ENCODE peak calls at places on chromosomes 7 and 10, in seven cellular contexts. One of them, this sample, is unnamed.

GRCh38 chr10:73287441-73287840 is 35.0 kb upstream of the MRPS16 start:
- DNase-seq in neural progenitor cell: no peak
- DNase-seq in WERI-Rb-1: no peak
- DNase-seq in GM12891: no peak
- DNase-seq in GM18507: no peak
- DNase-seq in natural killer cell: no peak
- DNase-seq in MM.1S: no peak
- DNase-seq in this sample: no peak

GRCh38 chr7:80060218-80060806 is 74.3 kb upstream of the GNAI1 start:
- DNase-seq in neural progenitor cell: peak
- DNase-seq in WERI-Rb-1: no peak
- DNase-seq in GM12891: no peak
- DNase-seq in GM18507: no peak
- DNase-seq in natural killer cell: no peak
- DNase-seq in MM.1S: peak
- DNase-seq in this sample: no peak

GRCh38 chr7:2553831-2554581 is 1.3 kb downstream of the BRAT1 start:
- DNase-seq in neural progenitor cell: no peak
- DNase-seq in WERI-Rb-1: peak
- DNase-seq in GM12891: no peak
- DNase-seq in GM18507: no peak
- DNase-seq in natural killer cell: no peak
- DNase-seq in MM.1S: no peak
- DNase-seq in this sample: no peak

GRCh38 chr10:124742418-124743187 is 1.6 kb downstream of the FAM53B start:
- DNase-seq in neural progenitor cell: peak
- DNase-seq in WERI-Rb-1: no peak
- DNase-seq in GM12891: no peak
- DNase-seq in GM18507: no peak
- DNase-seq in natural killer cell: no peak
- DNase-seq in MM.1S: peak
- DNase-seq in this sample: peak

GRCh38 chr10:11578802-11579255 is 32.6 kb downstream of the USP6NL start:
- DNase-seq in neural progenitor cell: no peak
- DNase-seq in WERI-Rb-1: no peak
- DNase-seq in GM12891: no peak
- DNase-seq in GM18507: peak
- DNase-seq in natural killer cell: no peak
- DNase-seq in MM.1S: no peak
- DNase-seq in this sample: no peak

GRCh38 chr10:6279540-6280267 is 77.0 kb downstream of the PFKFB3 start:
- DNase-seq in neural progenitor cell: peak
- DNase-seq in WERI-Rb-1: no peak
- DNase-seq in GM12891: no peak
- DNase-seq in GM18507: no peak
- DNase-seq in natural killer cell: no peak
- DNase-seq in MM.1S: no peak
- DNase-seq in this sample: peak

GRCh38 chr7:42549866-42550485 is 313.0 kb upstream of the GLI3 start:
- DNase-seq in neural progenitor cell: no peak
- DNase-seq in WERI-Rb-1: no peak
- DNase-seq in GM12891: no peak
- DNase-seq in GM18507: no peak
- DNase-seq in natural killer cell: no peak
- DNase-seq in MM.1S: no peak
- DNase-seq in this sample: no peak

GRCh38 chr10:12797471-12798262 is 203.8 kb downstream of the CCDC3 start:
- DNase-seq in neural progenitor cell: no peak
- DNase-seq in WERI-Rb-1: no peak
- DNase-seq in GM12891: no peak
- DNase-seq in GM18507: no peak
- DNase-seq in natural killer cell: no peak
- DNase-seq in MM.1S: no peak
- DNase-seq in this sample: no peak

GRCh38 chr7:72435366-72435765 is 23.2 kb upstream of the CALN1 start:
- DNase-seq in neural progenitor cell: no peak
- DNase-seq in WERI-Rb-1: no peak
- DNase-seq in GM12891: no peak
- DNase-seq in GM18507: no peak
- DNase-seq in natural killer cell: no peak
- DNase-seq in MM.1S: no peak
- DNase-seq in this sample: peak

GRCh38 chr10:73119952-73120351 is 9.7 kb downstream of the NUDT13 start:
- DNase-seq in neural progenitor cell: no peak
- DNase-seq in WERI-Rb-1: no peak
- DNase-seq in GM12891: no peak
- DNase-seq in GM18507: no peak
- DNase-seq in natural killer cell: no peak
- DNase-seq in MM.1S: no peak
- DNase-seq in this sample: no peak

GRCh38 chr10:106722524-106722923 is 442.0 kb downstream of the SORCS1 start:
- DNase-seq in neural progenitor cell: no peak
- DNase-seq in WERI-Rb-1: no peak
- DNase-seq in GM12891: no peak
- DNase-seq in GM18507: no peak
- DNase-seq in natural killer cell: no peak
- DNase-seq in MM.1S: no peak
- DNase-seq in this sample: no peak

GRCh38 chr10:109427421-109427820 is 495.9 kb downstream of the XPNPEP1 start:
- DNase-seq in neural progenitor cell: no peak
- DNase-seq in WERI-Rb-1: peak
- DNase-seq in GM12891: no peak
- DNase-seq in GM18507: no peak
- DNase-seq in natural killer cell: no peak
- DNase-seq in MM.1S: no peak
- DNase-seq in this sample: no peak

GRCh38 chr7:2970307-2970664 is 73.4 kb downstream of the CARD11 start:
- DNase-seq in neural progenitor cell: no peak
- DNase-seq in WERI-Rb-1: no peak
- DNase-seq in GM12891: no peak
- DNase-seq in GM18507: no peak
- DNase-seq in natural killer cell: no peak
- DNase-seq in MM.1S: no peak
- DNase-seq in this sample: no peak

GRCh38 chr10:59762505-59762904 is 9.2 kb upstream of the MRLN start:
- DNase-seq in neural progenitor cell: no peak
- DNase-seq in WERI-Rb-1: no peak
- DNase-seq in GM12891: no peak
- DNase-seq in GM18507: no peak
- DNase-seq in natural killer cell: no peak
- DNase-seq in MM.1S: no peak
- DNase-seq in this sample: no peak

GRCh38 chr7:144130730-144131129 is 7.8 kb downstream of the OR2A14 start:
- DNase-seq in neural progenitor cell: no peak
- DNase-seq in WERI-Rb-1: no peak
- DNase-seq in GM12891: no peak
- DNase-seq in GM18507: no peak
- DNase-seq in natural killer cell: no peak
- DNase-seq in MM.1S: no peak
- DNase-seq in this sample: no peak

GRCh38 chr10:87862644-87863101 is 660 bp downstream of the KLLN start:
- DNase-seq in neural progenitor cell: peak
- DNase-seq in WERI-Rb-1: peak
- DNase-seq in GM12891: peak
- DNase-seq in GM18507: no peak
- DNase-seq in natural killer cell: no peak
- DNase-seq in MM.1S: no peak
- DNase-seq in this sample: no peak

GRCh38 chr7:99386584-99387238 is 12.2 kb downstream of the ARPC1B start:
- DNase-seq in neural progenitor cell: no peak
- DNase-seq in WERI-Rb-1: peak
- DNase-seq in GM12891: no peak
- DNase-seq in GM18507: no peak
- DNase-seq in natural killer cell: no peak
- DNase-seq in MM.1S: peak
- DNase-seq in this sample: no peak